ENCODE peak calls at places on chromosome 14, in four cellular contexts. I is stomach, E is SK-N-SH, H is suprapubic skin. D is an unnamed sample. For H3K4me1, the result is how much of the 10 kb centered on the place peaks cover.

GRCh38 chr14:89324501-89325298 is 92.3 kb downstream of the FOXN3 start:
- DNase-seq in I (no peak), E (no peak), H (no peak), D (no peak)

GRCh38 chr14:71448431-71449315 is 483.6 kb upstream of the RGS6 start:
- DNase-seq in I (no peak), E (no peak), H (no peak), D (no peak)

GRCh38 chr14:69088523-69089445 is 64.1 kb downstream of the DCAF5 start:
- DNase-seq in I (no peak), E (peak), H (no peak), D (no peak)

GRCh38 chr14:42316746-42317145 is 710.1 kb downstream of the LRFN5 start:
- DNase-seq in I (no peak), E (no peak), H (no peak), D (no peak)

GRCh38 chr14:76918751-76919421 is 92.7 kb downstream of the LRRC74A start:
- DNase-seq in I (peak), E (peak), H (peak), D (peak)

GRCh38 chr14:39023939-39024871 is 78.8 kb downstream of the SEC23A start:
- DNase-seq in I (no peak), E (no peak), H (no peak), D (no peak)

GRCh38 chr14:51792819-51793218 is 67.6 kb upstream of the GNG2 start:
- DNase-seq in I (no peak), E (no peak), H (no peak), D (no peak)

GRCh38 chr14:44412858-44413569 is 94.1 kb downstream of the FSCB start:
- DNase-seq in I (no peak), E (no peak), H (no peak), D (no peak)

GRCh38 chr14:73833024-73833423 is 18.6 kb upstream of the PTGR2 start:
- DNase-seq in I (no peak), E (no peak), H (no peak), D (no peak)

GRCh38 chr14:105931808-105932483 is 405.6 kb downstream of the TMEM121 start:
- DNase-seq in I (peak), E (peak), H (no peak), D (no peak)

GRCh38 chr14:64891839-64892375 is 12.2 kb upstream of the SPTB start:
- DNase-seq in I (no peak), E (peak), H (no peak), D (no peak)

DNA sequence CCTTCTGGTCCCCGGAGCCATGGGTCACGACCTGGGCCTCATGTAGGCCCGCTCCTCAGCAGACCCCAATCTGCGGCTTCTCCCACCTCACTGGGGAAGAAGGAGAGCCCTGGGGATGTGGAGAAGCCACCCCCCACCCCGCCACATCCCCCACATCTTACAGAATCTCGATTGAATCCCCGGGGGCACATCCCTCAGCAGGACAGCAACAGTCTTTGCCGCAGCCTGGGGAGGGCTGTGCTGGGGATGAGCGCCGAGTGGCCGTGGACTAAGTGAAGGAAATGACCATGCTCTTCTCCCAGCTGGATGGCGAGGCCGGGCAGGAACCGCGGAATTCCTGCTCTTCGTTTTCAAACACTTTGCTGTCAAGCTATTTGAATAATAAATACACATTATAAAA is 169.0 kb upstream of the RTL1 start:
- DNase-seq in I (peak), E (peak), H (peak), D (no peak)
- H3K4me1 ChIP-seq in I (under half), E (half or more), H (under half), D (under half)

GRCh38 chr14:75143761-75144527 is 17.1 kb upstream of the NEK9 start:
- DNase-seq in I (no peak), E (no peak), H (no peak), D (no peak)

GRCh38 chr14:75141967-75142366 is 15.1 kb upstream of the NEK9 start:
- DNase-seq in I (no peak), E (peak), H (no peak), D (no peak)

GRCh38 chr14:75147423-75148071 is 20.7 kb upstream of the NEK9 start:
- DNase-seq in I (peak), E (no peak), H (peak), D (peak)

GRCh38 chr14:75142494-75142893 is 15.6 kb upstream of the NEK9 start:
- DNase-seq in I (no peak), E (no peak), H (no peak), D (no peak)

GRCh38 chr14:75144944-75145343 is 18.1 kb upstream of the NEK9 start:
- DNase-seq in I (no peak), E (no peak), H (no peak), D (no peak)
- TF ChIP-seq EP300 in I (no peak), E (no peak), H (peak), D (no peak)

GRCh38 chr14:91454580-91454979 is 37.0 kb upstream of the CCDC88C start:
- DNase-seq in I (no peak), E (no peak), H (no peak), D (no peak)
- H3K4me1 ChIP-seq in I (under half), E (under half), H (under half), D (under half)

GRCh38 chr14:99274346-99275221 is 2.6 kb upstream of the BCL11B start:
- DNase-seq in I (peak), E (peak), H (peak), D (peak)
- TF ChIP-seq EP300 in I (no peak), E (no peak), H (no peak), D (no peak)

DNA sequence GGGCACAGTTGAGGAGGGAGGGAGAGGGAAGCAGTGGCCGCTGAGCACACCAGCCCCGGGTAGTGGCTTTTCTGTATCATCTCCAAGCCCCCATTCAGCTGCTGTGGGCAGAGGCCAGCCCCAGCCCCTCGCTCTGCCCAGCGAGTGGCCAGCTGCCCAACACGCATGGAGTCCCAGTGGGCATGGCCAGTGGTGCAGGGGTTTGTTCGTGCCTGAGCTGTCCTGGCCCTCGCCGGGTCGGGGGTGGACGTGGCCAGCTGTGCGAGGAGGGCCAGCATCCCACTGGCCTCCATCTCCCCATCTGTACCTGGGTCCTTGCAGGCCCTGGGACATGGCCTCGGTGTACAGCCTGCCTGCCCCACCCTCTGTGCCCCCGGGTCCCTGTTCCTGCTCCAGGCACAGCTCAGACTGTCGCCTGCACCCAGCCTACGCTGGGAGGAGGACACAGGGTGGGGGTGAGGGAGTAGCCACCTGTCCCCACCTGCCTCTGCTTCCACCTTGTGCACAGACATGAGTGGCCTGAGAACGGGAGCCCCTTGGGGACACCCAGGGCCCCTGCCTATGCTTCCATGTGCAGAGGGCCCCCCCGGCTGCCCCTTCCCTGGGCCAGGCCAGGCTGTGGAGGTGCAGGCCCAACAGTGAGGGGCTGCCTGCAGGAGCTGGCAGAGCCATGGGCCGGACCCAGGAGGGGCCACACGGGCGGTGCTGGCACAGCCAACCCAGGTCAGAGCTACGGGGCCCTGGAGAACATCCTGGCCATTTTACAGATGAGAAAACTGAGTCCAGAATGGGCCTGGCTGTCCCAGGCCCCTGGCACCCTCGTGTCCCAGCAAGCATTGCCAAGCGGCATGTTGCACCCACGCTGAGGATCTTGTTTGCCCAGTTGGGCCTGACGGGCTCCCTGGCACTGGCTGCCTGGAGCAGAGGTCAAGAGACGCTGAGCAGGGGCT is 4.3 kb downstream of the INF2 start:
- DNase-seq in I (peak), E (no peak), H (no peak), D (no peak)
- H3K4me1 ChIP-seq in I (half or more), E (under half), H (half or more), D (under half)

DNA sequence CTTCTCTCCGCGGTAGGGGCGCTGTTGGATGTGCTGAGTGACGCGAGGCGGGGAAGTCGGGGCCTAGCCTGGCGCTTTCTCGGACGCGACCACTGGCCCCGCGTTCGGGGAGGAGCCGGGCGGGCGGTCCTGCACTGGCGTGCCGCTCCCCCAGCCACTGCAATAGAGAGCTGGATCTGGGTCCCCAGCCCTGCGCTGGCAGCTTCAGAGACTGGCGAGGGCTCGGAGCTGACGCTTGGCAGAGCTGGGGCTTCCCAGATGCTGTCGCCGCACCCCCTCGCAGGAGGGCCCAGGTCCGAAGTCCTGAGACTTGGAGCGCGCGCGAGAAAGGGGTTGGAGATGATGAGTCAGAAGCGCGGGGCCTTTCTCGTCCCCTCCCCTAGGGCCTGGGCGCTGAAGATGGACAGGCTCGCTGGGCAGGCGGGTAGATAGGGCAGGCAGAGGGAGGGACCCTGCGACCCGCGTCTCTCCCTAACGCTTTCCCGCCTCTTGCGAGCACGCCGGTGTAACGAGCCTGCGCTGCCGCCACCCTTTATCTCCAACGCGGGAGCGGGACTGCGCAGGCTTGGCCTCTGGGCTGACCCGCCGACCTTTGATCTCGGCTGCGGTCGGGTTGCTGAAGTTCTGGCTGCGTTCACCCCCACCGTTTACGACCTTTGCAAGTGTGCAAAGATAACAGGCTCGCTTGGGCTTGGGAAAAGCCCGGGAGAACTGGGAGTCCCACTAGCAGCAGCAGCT is 3.0 kb downstream of the TMEM253 start:
- DNase-seq in I (peak), E (peak), H (peak), D (peak)
- TF ChIP-seq EP300 in I (no peak), E (peak), H (no peak), D (no peak)

D was measured in ovary.